ENCODE peak calls at places on chromosomes 12 and 14, in nine cellular contexts. B, F, J, N, T, V, P, X and G are unnamed samples.

GRCh38 chr14:88426271-88426670 is 40.8 kb downstream of the SPATA7 start:
- DNase-seq in B (no peak), F (no peak), J (no peak), N (no peak), T (no peak), V (no peak), P (no peak), X (no peak), G (no peak)

GRCh38 chr12:1517007-1517406 is 77.4 kb downstream of the FBXL14 start:
- DNase-seq in B (no peak), F (no peak), J (no peak), N (no peak), T (peak; percentile 93), V (no peak), P (peak; percentile 53), X (no peak), G (no peak)

GRCh38 chr14:102501751-102502315 is 7.7 kb downstream of the ANKRD9 start:
- DNase-seq in B (no peak), F (no peak), J (no peak), N (no peak), T (no peak), V (no peak), P (no peak), X (no peak), G (no peak)

GRCh38 chr12:95767703-95768102 is 22.9 kb downstream of the NTN4 start:
- DNase-seq in B (no peak), F (no peak), J (no peak), N (no peak), T (no peak), V (no peak), P (no peak), X (no peak), G (no peak)

GRCh38 chr14:36844443-36844842 is 182.8 kb downstream of the PAX9 start:
- DNase-seq in B (no peak), F (no peak), J (no peak), N (no peak), T (no peak), V (no peak), P (no peak), X (no peak), G (no peak)

GRCh38 chr12:101697197-101697929 is at the start of gene CHPT1:
- DNase-seq in B (peak; percentile 76), F (peak; percentile 50), J (peak; percentile 58), N (peak; percentile 60), T (peak; percentile 16), V (peak; percentile 95), P (peak; percentile 58), X (peak; percentile 83), G (peak; percentile 88)

GRCh38 chr14:56216631-56217379 is 98.6 kb downstream of the PELI2 start:
- DNase-seq in B (peak; percentile 35), F (peak; percentile 50), J (peak; percentile 18), N (peak; percentile 61), T (no peak), V (peak; percentile 79), P (no peak), X (peak; percentile 38), G (no peak)

GRCh38 chr14:54606631-54607133 is 39.8 kb downstream of the SAMD4A start:
- DNase-seq in B (no peak), F (no peak), J (no peak), N (peak; percentile 39), T (peak; percentile 46), V (no peak), P (no peak), X (no peak), G (no peak)

GRCh38 chr12:112980491-112981158 is 2.3 kb downstream of the OAS2 start:
- DNase-seq in B (no peak), F (no peak), J (peak; percentile 54), N (no peak), T (no peak), V (no peak), P (no peak), X (no peak), G (no peak)

GRCh38 chr12:30828686-30829085 is 73.9 kb upstream of the CAPRIN2 start:
- DNase-seq in B (no peak), F (no peak), J (no peak), N (no peak), T (no peak), V (no peak), P (no peak), X (no peak), G (no peak)

GRCh38 chr14:102826751-102827675 is 49.8 kb downstream of the TRAF3 start:
- DNase-seq in B (no peak), F (no peak), J (no peak), N (no peak), T (no peak), V (no peak), P (no peak), X (no peak), G (no peak)

GRCh38 chr14:103155013-103155412 is 31.8 kb downstream of the TNFAIP2 start:
- DNase-seq in B (no peak), F (no peak), J (no peak), N (peak; percentile 85), T (peak; percentile 58), V (no peak), P (peak; percentile 89), X (peak; percentile 67), G (peak; percentile 82)

GRCh38 chr14:41607966-41608663 is 1.4 kb downstream of the LRFN5 start:
- DNase-seq in B (no peak), F (no peak), J (no peak), N (no peak), T (no peak), V (peak; percentile 58), P (no peak), X (peak; percentile 30), G (no peak)

GRCh38 chr12:54136844-54137580 is 51.8 kb downstream of the SMUG1 start:
- DNase-seq in B (no peak), F (no peak), J (no peak), N (no peak), T (no peak), V (no peak), P (no peak), X (peak; percentile 28), G (no peak)

GRCh38 chr12:83434600-83434999 is 747.9 kb downstream of the TMTC2 start:
- DNase-seq in B (no peak), F (no peak), J (no peak), N (no peak), T (no peak), V (no peak), P (no peak), X (no peak), G (no peak)

DNA sequence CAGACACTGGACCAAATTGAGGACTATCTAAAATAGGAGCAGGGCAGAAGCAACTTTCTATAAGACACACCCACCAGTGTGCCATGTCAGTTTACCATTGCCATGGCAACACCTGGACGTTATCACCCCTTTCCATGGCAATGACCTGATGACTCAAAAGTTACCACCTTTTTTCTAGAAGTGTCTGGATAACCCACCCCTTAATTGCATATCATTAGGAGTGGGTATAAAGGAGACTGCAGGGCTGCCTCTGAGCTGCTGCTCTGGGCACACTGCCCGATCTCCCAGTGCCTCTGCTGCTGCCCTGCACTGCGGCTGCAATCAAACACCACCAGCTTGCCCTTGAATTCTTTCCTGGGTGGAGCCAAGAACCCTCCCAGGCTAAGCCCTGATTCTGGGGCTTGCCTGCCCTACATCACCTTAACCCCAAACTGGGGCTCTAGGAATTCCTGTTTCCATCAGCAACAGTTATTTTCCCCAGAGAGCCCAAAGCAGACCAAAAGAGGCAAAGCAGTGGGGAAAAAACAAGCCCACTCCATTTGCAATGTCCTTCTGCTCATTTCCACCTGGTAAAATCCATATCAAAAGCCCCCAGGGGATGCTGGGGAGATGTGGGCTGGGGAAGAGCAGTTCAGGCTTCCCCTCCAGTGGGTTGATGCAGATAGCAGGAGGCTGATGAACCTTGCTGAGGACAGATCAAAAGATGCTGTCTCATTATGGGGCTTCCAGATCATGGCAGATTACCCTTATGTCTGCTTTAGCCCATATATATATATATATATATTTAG is 129.5 kb upstream of the NCOR2 start:
- DNase-seq in B (no peak), F (no peak), J (no peak), N (no peak), T (no peak), V (no peak), P (no peak), X (no peak), G (no peak)
- H3K4me1 ChIP-seq in B (peaks cover 36% of the 10 kb centered on the region), F (peaks cover 22% of the 10 kb centered on the region), J (no peaks in the 10 kb centered on the region), N (peaks cover 49% of the 10 kb centered on the region), T (peaks cover 13% of the 10 kb centered on the region), V (peaks cover 8% of the 10 kb centered on the region), P (peaks cover 18% of the 10 kb centered on the region), X (peaks cover 14% of the 10 kb centered on the region), G (peaks cover 29% of the 10 kb centered on the region)

GRCh38 chr12:124921200-124922008 is 7.0 kb upstream of the UBC start:
- DNase-seq in B (peak; percentile 67), F (peak; percentile 72), J (peak; percentile 77), N (no peak), T (peak; percentile 74), V (peak; percentile 90), P (peak; percentile 78), X (peak; percentile 77), G (no peak)
- H3K4me1 ChIP-seq in B (peaks cover 31% of the 10 kb centered on the region), F (peaks cover 47% of the 10 kb centered on the region), J (peaks cover 53% of the 10 kb centered on the region), N (peaks cover 48% of the 10 kb centered on the region), T (peaks cover 34% of the 10 kb centered on the region), V (peaks cover 54% of the 10 kb centered on the region), P (peaks cover 72% of the 10 kb centered on the region), X (peaks cover 25% of the 10 kb centered on the region), G (peaks cover 50% of the 10 kb centered on the region)

DNA sequence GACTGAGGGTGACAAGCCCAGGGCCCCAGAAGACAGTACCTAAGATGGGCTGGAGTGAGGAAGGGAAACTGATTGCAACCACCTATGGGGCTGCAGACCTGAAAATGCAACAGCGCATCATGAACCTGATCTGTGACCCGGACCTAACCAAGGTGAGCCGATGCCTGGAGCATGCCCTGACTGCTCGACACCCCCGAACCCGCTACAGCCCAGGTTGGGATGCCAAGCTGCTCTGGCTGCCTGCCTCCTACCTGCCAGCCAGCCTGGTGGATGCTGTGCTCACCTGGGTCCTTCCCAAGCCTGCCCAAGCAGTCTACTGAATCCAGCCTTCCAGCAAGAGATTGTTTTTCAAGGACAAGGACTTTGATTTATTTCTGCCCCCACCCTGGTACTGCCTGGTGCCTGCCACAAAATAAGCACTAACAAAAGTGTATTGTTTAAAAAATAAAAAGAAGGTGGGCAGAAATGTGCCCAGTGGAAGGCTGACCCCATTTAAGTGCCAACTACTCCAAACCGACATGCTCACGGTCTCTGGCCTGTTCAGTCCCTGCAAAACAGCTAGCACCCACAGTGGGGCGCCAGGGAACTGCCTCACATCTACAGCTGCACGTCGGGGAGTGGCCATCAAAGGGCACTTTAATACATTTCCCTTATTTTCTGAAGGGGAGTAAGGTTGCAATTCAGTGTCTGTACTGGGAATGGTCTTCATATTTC is 4.2 kb downstream of the RDH5 start:
- DNase-seq in B (peak; percentile 77), F (peak; percentile 62), J (peak; percentile 60), N (peak; percentile 80), T (peak; percentile 38), V (peak; percentile 91), P (peak; percentile 82), X (peak; percentile 79), G (peak; percentile 79)
- H3K4me1 ChIP-seq in B (peaks cover 67% of the 10 kb centered on the region), F (peaks cover 20% of the 10 kb centered on the region), J (peaks cover 11% of the 10 kb centered on the region), N (peaks cover 81% of the 10 kb centered on the region), T (peaks cover 36% of the 10 kb centered on the region), V (peaks cover 42% of the 10 kb centered on the region), P (peaks cover 53% of the 10 kb centered on the region), X (peaks cover 20% of the 10 kb centered on the region), G (peaks cover 50% of the 10 kb centered on the region)

GRCh38 chr14:21099596-21099985 is 1.1 kb upstream of the ZNF219 start:
- DNase-seq in B (no peak), F (no peak), J (no peak), N (no peak), T (no peak), V (no peak), P (no peak), X (no peak), G (no peak)
- H3K4me1 ChIP-seq in B (peaks cover 33% of the 10 kb centered on the region), F (peaks cover 19% of the 10 kb centered on the region), J (peaks cover 13% of the 10 kb centered on the region), N (peaks cover 41% of the 10 kb centered on the region), T (peaks cover 49% of the 10 kb centered on the region), V (peaks cover 11% of the 10 kb centered on the region), P (peaks cover 62% of the 10 kb centered on the region), X (peaks cover 39% of the 10 kb centered on the region), G (peaks cover 33% of the 10 kb centered on the region)

GRCh38 chr14:71532790-71533189 is 399.4 kb upstream of the RGS6 start:
- DNase-seq in B (no peak), F (no peak), J (no peak), N (no peak), T (no peak), V (no peak), P (no peak), X (no peak), G (no peak)
- H3K4me1 ChIP-seq in B (peaks cover 8% of the 10 kb centered on the region), F (no peaks in the 10 kb centered on the region), J (no peaks in the 10 kb centered on the region), N (peaks cover 75% of the 10 kb centered on the region), T (no peaks in the 10 kb centered on the region), V (peaks cover 13% of the 10 kb centered on the region), P (no peaks in the 10 kb centered on the region), X (peaks cover 13% of the 10 kb centered on the region), G (peaks cover 4% of the 10 kb centered on the region)